ENCODE peak calls at places on chromosomes 2 and 18, in six cellular contexts. I, J, C, O, G and B are unnamed samples.

GRCh38 chr18:79402977-79403722 is 7.4 kb downstream of the NFATC1 start:
- DNase-seq in I (peak), J (no peak), G (peak), O (no peak), C (no peak), B (peak)

GRCh38 chr2:74281576-74281975 is 61.6 kb downstream of the SLC4A5 start:
- DNase-seq in O (no peak), J (no peak), G (no peak), I (no peak), C (no peak), B (no peak)

GRCh38 chr2:228507231-228507824 is 325.8 kb upstream of the SPHKAP start:
- DNase-seq in J (no peak), O (no peak), G (no peak), C (no peak), I (no peak), B (no peak)

GRCh38 chr2:231679906-231680283 is 28.4 kb upstream of the PTMA start:
- DNase-seq in O (no peak), J (no peak), C (no peak), G (no peak), I (peak), B (no peak)

GRCh38 chr2:15804691-15805090 is 135.7 kb upstream of the MYCN start:
- DNase-seq in C (no peak), I (no peak), G (no peak), J (no peak), O (no peak), B (no peak)

GRCh38 chr2:109646961-109647360 is 32.8 kb downstream of the SOWAHC start:
- DNase-seq in G (no peak), O (no peak), J (no peak), I (no peak), C (no peak), B (no peak)

GRCh38 chr2:111155610-111156009 is 34.9 kb downstream of the BCL2L11 start:
- DNase-seq in I (peak), J (no peak), C (peak), O (no peak), G (no peak), B (no peak)

GRCh38 chr2:12325806-12326205 is 390.9 kb upstream of the TRIB2 start:
- DNase-seq in G (no peak), O (peak), C (no peak), J (no peak), I (peak), B (no peak)

GRCh38 chr2:127128508-127128907 is 21.6 kb upstream of the BIN1 start:
- DNase-seq in C (no peak), O (no peak), I (peak), J (no peak), G (peak), B (peak)

GRCh38 chr2:187775651-187776050 is 221.4 kb upstream of the TFPI start:
- DNase-seq in I (peak), C (no peak), J (no peak), G (no peak), O (no peak), B (no peak)

GRCh38 chr2:234368861-234369261 is 128.0 kb downstream of the ARL4C start:
- DNase-seq in I (peak), J (no peak), G (no peak), O (no peak), C (no peak), B (no peak)

GRCh38 chr2:120731175-120731574 is 4.5 kb upstream of the GLI2 start:
- DNase-seq in C (no peak), G (no peak), J (no peak), I (no peak), O (no peak), B (no peak)

GRCh38 chr2:212940816-212941215 is 210.6 kb downstream of the IKZF2 start:
- DNase-seq in I (peak), C (no peak), J (peak), O (no peak), G (peak), B (no peak)

GRCh38 chr2:157876066-157876770 is at the start of gene ACVR1:
- DNase-seq in O (peak), G (peak), J (peak), I (peak), C (peak), B (peak)

GRCh38 chr18:76380791-76381405 is 114.1 kb downstream of the ZNF516 start:
- DNase-seq in I (peak), G (no peak), J (no peak), O (no peak), C (no peak), B (no peak)

GRCh38 chr2:44470151-44470550 is 108.4 kb downstream of the CAMKMT start:
- DNase-seq in O (no peak), I (no peak), C (no peak), G (no peak), J (no peak), B (no peak)

GRCh38 chr2:30505500-30506180 is 58.6 kb downstream of the LCLAT1 start:
- DNase-seq in C (no peak), G (no peak), J (no peak), I (no peak), O (no peak), B (no peak)

GRCh38 chr2:144770616-144771230 is 250.8 kb upstream of the ZEB2 start:
- DNase-seq in O (no peak), J (no peak), C (peak), G (no peak), I (no peak), B (no peak)

GRCh38 chr2:171185941-171186340 is 25.2 kb upstream of the TLK1 start:
- DNase-seq in I (no peak), O (no peak), J (no peak), G (no peak), C (no peak), B (no peak)

GRCh38 chr2:241675885-241676284 is 10.7 kb downstream of the DTYMK start:
- DNase-seq in I (no peak), G (no peak), C (no peak), O (no peak), J (no peak), B (no peak)

GRCh38 chr2:163471947-163472346 is 263.9 kb downstream of the FIGN start:
- DNase-seq in I (peak), J (peak), O (no peak), C (peak), G (no peak), B (no peak)

GRCh38 chr2:239167766-239168444 is 232.9 kb downstream of the HDAC4 start:
- DNase-seq in J (no peak), C (no peak), I (no peak), G (no peak), O (no peak), B (peak)

GRCh38 chr2:188042412-188042811 is 249.3 kb upstream of the GULP1 start:
- DNase-seq in I (peak), G (no peak), C (no peak), J (no peak), O (no peak), B (no peak)

GRCh38 chr2:41510108-41510507 is 537.7 kb upstream of the PKDCC start:
- DNase-seq in O (no peak), J (no peak), C (no peak), G (no peak), I (no peak), B (no peak)

GRCh38 chr18:25341861-25342260 is 10.1 kb downstream of the ZNF521 start:
- DNase-seq in J (no peak), O (no peak), I (no peak), C (no peak), G (no peak), B (no peak)

GRCh38 chr2:235378944-235379343 is 114.9 kb upstream of the AGAP1 start:
- DNase-seq in O (no peak), J (no peak), I (no peak), C (no peak), G (no peak), B (no peak)

GRCh38 chr2:65349863-65350262 is 82.5 kb downstream of the SPRED2 start:
- DNase-seq in C (no peak), I (peak), J (peak), O (peak), G (peak), B (peak)

GRCh38 chr2:236667526-236667925 is 97.9 kb downstream of the ACKR3 start:
- DNase-seq in I (no peak), O (no peak), J (no peak), G (peak), C (no peak), B (peak)

GRCh38 chr2:106534471-106534870 is 47.3 kb downstream of the CD8B2 start:
- DNase-seq in C (no peak), G (no peak), J (no peak), I (no peak), O (no peak), B (no peak)

GRCh38 chr2:157769866-157770265 is 106.3 kb downstream of the ACVR1 start:
- DNase-seq in O (no peak), G (no peak), C (no peak), J (no peak), I (no peak), B (no peak)

GRCh38 chr2:25043241-25043867 is 1.5 kb downstream of the EFR3B start:
- DNase-seq in I (peak), G (no peak), C (peak), J (no peak), O (no peak), B (no peak)

GRCh38 chr2:160942505-160943125 is 217.6 kb upstream of the TANK start:
- DNase-seq in I (no peak), G (no peak), O (no peak), C (no peak), J (no peak), B (no peak)

GRCh38 chr18:23066504-23067039 is 68.7 kb upstream of the CABLES1 start:
- DNase-seq in G (no peak), O (no peak), C (no peak), I (no peak), J (no peak), B (no peak)

GRCh38 chr2:86065512-86065911 is 40.2 kb downstream of the POLR1A start:
- DNase-seq in O (no peak), C (no peak), J (no peak), I (no peak), G (no peak), B (no peak)

GRCh38 chr2:27890146-27891062 is at the start of the genes BABAM2 and RBKS:
- DNase-seq in O (no peak), C (peak), G (peak), J (peak), I (peak), B (peak)

GRCh38 chr2:169693344-169693743 is 861 bp downstream of the CFAP210 start:
- DNase-seq in G (no peak), C (no peak), I (no peak), O (no peak), J (peak), B (no peak)

GRCh38 chr18:58780045-58780444 is 84.6 kb upstream of the ZNF532 start:
- DNase-seq in G (no peak), J (no peak), I (no peak), C (no peak), O (no peak), B (no peak)

GRCh38 chr2:145503511-145503910 is 983.6 kb upstream of the ZEB2 start:
- DNase-seq in O (no peak), I (peak), J (no peak), C (no peak), G (no peak), B (no peak)

GRCh38 chr18:79136742-79137141 is 67.5 kb downstream of the ATP9B start:
- DNase-seq in I (no peak), J (no peak), O (no peak), G (no peak), C (no peak), B (no peak)

GRCh38 chr2:196613302-196613701 is 26.2 kb upstream of the CCDC150 start:
- DNase-seq in O (no peak), J (no peak), G (no peak), C (peak), I (no peak), B (no peak)